ENCODE peak calls at places on chromosomes 16 and 17, in four cellular contexts. One of them, this sample, is unnamed.

GRCh38 chr16:84284168-84284722 is 10.4 kb upstream of the WFDC1 start:
- DNase-seq in memory B cell: no peak
- DNase-seq in fibroblast of the aortic adventitia: peak
- DNase-seq in CD4-positive, alpha-beta T cell: no peak
- DNase-seq in this sample: no peak

GRCh38 chr17:7217113-7217987 is 2.3 kb downstream of the DLG4 start:
- DNase-seq in CD4-positive, alpha-beta T cell: no peak
- DNase-seq in fibroblast of the aortic adventitia: peak
- DNase-seq in memory B cell: no peak
- DNase-seq in this sample: no peak

GRCh38 chr17:74987909-74988711 is 678 bp downstream of the CDR2L start:
- DNase-seq in CD4-positive, alpha-beta T cell: no peak
- DNase-seq in fibroblast of the aortic adventitia: peak
- DNase-seq in memory B cell: no peak
- DNase-seq in this sample: no peak

GRCh38 chr16:68760671-68761275 is 23.7 kb downstream of the CDH1 start:
- DNase-seq in memory B cell: no peak
- DNase-seq in CD4-positive, alpha-beta T cell: no peak
- DNase-seq in fibroblast of the aortic adventitia: no peak
- DNase-seq in this sample: peak

GRCh38 chr17:37818689-37819088 is 73.8 kb upstream of the HNF1B start:
- DNase-seq in fibroblast of the aortic adventitia: no peak
- DNase-seq in CD4-positive, alpha-beta T cell: no peak
- DNase-seq in memory B cell: no peak
- DNase-seq in this sample: no peak

GRCh38 chr16:30954993-30955392 is 2.6 kb upstream of the SETD1A start:
- DNase-seq in fibroblast of the aortic adventitia: no peak
- DNase-seq in memory B cell: no peak
- DNase-seq in CD4-positive, alpha-beta T cell: no peak
- DNase-seq in this sample: no peak

GRCh38 chr17:1957037-1957436 is 68.1 kb downstream of the RTN4RL1 start:
- DNase-seq in CD4-positive, alpha-beta T cell: no peak
- DNase-seq in fibroblast of the aortic adventitia: no peak
- DNase-seq in memory B cell: no peak
- DNase-seq in this sample: no peak

GRCh38 chr17:31211352-31212012 is 85.6 kb downstream of the OMG start:
- DNase-seq in fibroblast of the aortic adventitia: no peak
- DNase-seq in memory B cell: no peak
- DNase-seq in CD4-positive, alpha-beta T cell: no peak
- DNase-seq in this sample: no peak

GRCh38 chr16:64470916-64471315 is 650.9 kb downstream of the CDH11 start:
- DNase-seq in memory B cell: no peak
- DNase-seq in CD4-positive, alpha-beta T cell: no peak
- DNase-seq in fibroblast of the aortic adventitia: no peak
- DNase-seq in this sample: no peak

GRCh38 chr17:62673614-62674362 is 46.3 kb downstream of the MRC2 start:
- DNase-seq in fibroblast of the aortic adventitia: no peak
- DNase-seq in memory B cell: no peak
- DNase-seq in CD4-positive, alpha-beta T cell: no peak
- DNase-seq in this sample: no peak

GRCh38 chr16:75340715-75341500 is 89.5 kb upstream of the BCAR1 start:
- DNase-seq in CD4-positive, alpha-beta T cell: no peak
- DNase-seq in memory B cell: no peak
- DNase-seq in fibroblast of the aortic adventitia: peak
- DNase-seq in this sample: no peak

GRCh38 chr16:89506113-89506504 is 2.1 kb upstream of the SPG7 start:
- DNase-seq in memory B cell: no peak
- DNase-seq in CD4-positive, alpha-beta T cell: no peak
- DNase-seq in fibroblast of the aortic adventitia: peak
- DNase-seq in this sample: no peak

GRCh38 chr16:4945560-4946502 is 8.9 kb upstream of the PPL start:
- DNase-seq in fibroblast of the aortic adventitia: peak
- DNase-seq in memory B cell: no peak
- DNase-seq in CD4-positive, alpha-beta T cell: no peak
- DNase-seq in this sample: no peak

GRCh38 chr16:57579361-57579665 is 36.9 kb downstream of the ADGRG5 start:
- DNase-seq in fibroblast of the aortic adventitia: no peak
- DNase-seq in CD4-positive, alpha-beta T cell: no peak
- DNase-seq in memory B cell: no peak
- DNase-seq in this sample: no peak

GRCh38 chr16:27800817-27801216 is 250.9 kb downstream of the KATNIP start:
- DNase-seq in fibroblast of the aortic adventitia: no peak
- DNase-seq in CD4-positive, alpha-beta T cell: no peak
- DNase-seq in memory B cell: no peak
- DNase-seq in this sample: no peak

GRCh38 chr17:17700251-17700969 is 19.2 kb downstream of the RAI1 start:
- DNase-seq in memory B cell: no peak
- DNase-seq in fibroblast of the aortic adventitia: no peak
- DNase-seq in CD4-positive, alpha-beta T cell: no peak
- DNase-seq in this sample: no peak

GRCh38 chr16:85751665-85752501 is 987 bp upstream of the C16orf74 start:
- DNase-seq in memory B cell: no peak
- DNase-seq in CD4-positive, alpha-beta T cell: no peak
- DNase-seq in fibroblast of the aortic adventitia: no peak
- DNase-seq in this sample: no peak